ENCODE peak calls at places on chromosomes 1 and 21, in eight cellular contexts. S is T-helper 2 cell; A is effector memory CD8-positive, alpha-beta T cell; C is M059J; O is tibial nerve; Y is skeletal muscle cell; V is activated T-helper 1 cell treated with anti-CD3 and anti-CD28 coated beads, Interleukin-2, amount 50 U/mL, for 16 hours; D is activated CD4-positive, CD25-positive, alpha-beta regulatory T cell. F is an unnamed sample.

GRCh38 chr1:225834417-225835329 is 24.7 kb downstream of the EPHX1 start:
- DNase-seq in O (peak), Y (peak), D (no peak), C (peak), A (no peak), S (no peak), V (no peak), F (peak)

GRCh38 chr1:60571811-60572210 is 498.2 kb upstream of the C1orf87 start:
- DNase-seq in C (no peak), A (no peak), O (no peak), V (no peak), D (no peak), Y (peak), S (no peak), F (peak)

GRCh38 chr1:16158025-16158424 is 2.2 kb upstream of the EPHA2 start:
- DNase-seq in Y (no peak), D (no peak), S (no peak), A (peak), V (no peak), O (no peak), C (no peak), F (no peak)

GRCh38 chr1:228334226-228334935 is 72.3 kb downstream of the TRIM11 start:
- DNase-seq in V (no peak), A (no peak), D (no peak), O (no peak), C (no peak), S (no peak), Y (no peak), F (no peak)

GRCh38 chr1:181033128-181033798 is 520 bp upstream of the MR1 start:
- DNase-seq in A (peak), O (peak), V (no peak), S (no peak), Y (no peak), D (no peak), C (peak), F (no peak)

GRCh38 chr1:37474051-37474696 is at the start of gene ZC3H12A:
- DNase-seq in V (peak), A (peak), C (peak), D (peak), Y (peak), O (peak), S (peak), F (peak)

GRCh38 chr1:38085666-38086305 is 39.2 kb upstream of the POU3F1 start:
- DNase-seq in A (no peak), V (no peak), O (no peak), Y (no peak), S (no peak), C (no peak), D (no peak), F (no peak)

GRCh38 chr1:179591592-179592580 is at the start of gene TDRD5:
- DNase-seq in C (no peak), Y (no peak), A (no peak), O (no peak), D (no peak), V (no peak), S (no peak), F (no peak)

GRCh38 chr21:33261635-33262034 is 4.5 kb upstream of the IL10RB start:
- DNase-seq in V (no peak), C (peak), O (peak), D (no peak), S (no peak), A (peak), Y (peak), F (peak)

F was measured in astrocyte of the cerebellum.